ENCODE peak calls at places on chromosomes 6 and 20, in five cellular contexts. One of them, this sample, is unnamed.

GRCh38 chr6:32973934-32974333 is 5.5 kb downstream of the BRD2 start:
- DNase-seq in AG04450: no peak
- DNase-seq in GM06990: no peak
- DNase-seq in CD8-positive, alpha-beta memory T cell: peak; percentile 66
- DNase-seq in A549: peak; percentile 48
- DNase-seq in this sample: peak; percentile 33

GRCh38 chr20:9374480-9374879 is 139.9 kb upstream of the LAMP5 start:
- DNase-seq in A549: no peak
- DNase-seq in AG04450: no peak
- DNase-seq in GM06990: no peak
- DNase-seq in CD8-positive, alpha-beta memory T cell: no peak
- DNase-seq in this sample: no peak

GRCh38 chr20:20525756-20526155 is 157.9 kb downstream of the INSM1 start:
- DNase-seq in A549: no peak
- DNase-seq in CD8-positive, alpha-beta memory T cell: no peak
- DNase-seq in AG04450: no peak
- DNase-seq in GM06990: no peak
- DNase-seq in this sample: no peak

GRCh38 chr20:40046703-40047102 is 642.3 kb downstream of the MAFB start:
- DNase-seq in A549: no peak
- DNase-seq in GM06990: no peak
- DNase-seq in AG04450: no peak
- DNase-seq in CD8-positive, alpha-beta memory T cell: no peak
- DNase-seq in this sample: no peak

GRCh38 chr20:46012926-46013825 is 4.5 kb downstream of the MMP9 start:
- DNase-seq in AG04450: no peak
- DNase-seq in GM06990: no peak
- DNase-seq in A549: no peak
- DNase-seq in CD8-positive, alpha-beta memory T cell: no peak
- DNase-seq in this sample: no peak

GRCh38 chr20:49207071-49207470 is 12.1 kb upstream of the DDX27 start:
- DNase-seq in AG04450: no peak
- DNase-seq in A549: peak; percentile 54
- DNase-seq in GM06990: no peak
- DNase-seq in CD8-positive, alpha-beta memory T cell: no peak
- DNase-seq in this sample: no peak

GRCh38 chr6:113859349-113860164 is 2.4 kb downstream of the MARCKS start:
- DNase-seq in A549: peak; percentile 33
- DNase-seq in CD8-positive, alpha-beta memory T cell: no peak
- DNase-seq in AG04450: no peak
- DNase-seq in GM06990: peak; percentile 19
- DNase-seq in this sample: no peak

GRCh38 chr6:100262086-100262485 is 202.6 kb downstream of the SIM1 start:
- DNase-seq in A549: no peak
- DNase-seq in GM06990: no peak
- DNase-seq in AG04450: no peak
- DNase-seq in CD8-positive, alpha-beta memory T cell: no peak
- DNase-seq in this sample: no peak

GRCh38 chr6:153031335-153031955 is 28.9 kb upstream of the MTRF1L start:
- DNase-seq in AG04450: peak; percentile 13
- DNase-seq in CD8-positive, alpha-beta memory T cell: no peak
- DNase-seq in A549: peak; percentile 55
- DNase-seq in GM06990: no peak
- DNase-seq in this sample: peak; percentile 96

GRCh38 chr6:20310185-20310584 is 91.5 kb upstream of the E2F3 start:
- DNase-seq in A549: no peak
- DNase-seq in GM06990: no peak
- DNase-seq in AG04450: no peak
- DNase-seq in CD8-positive, alpha-beta memory T cell: no peak
- DNase-seq in this sample: no peak

GRCh38 chr6:54737247-54737646 is 109.3 kb upstream of the FAM83B start:
- DNase-seq in A549: peak; percentile 29
- DNase-seq in CD8-positive, alpha-beta memory T cell: no peak
- DNase-seq in AG04450: no peak
- DNase-seq in GM06990: peak; percentile 1
- DNase-seq in this sample: no peak

GRCh38 chr6:18276610-18277009 is 12.3 kb upstream of the DEK start:
- DNase-seq in A549: no peak
- DNase-seq in GM06990: no peak
- DNase-seq in AG04450: no peak
- DNase-seq in CD8-positive, alpha-beta memory T cell: no peak
- DNase-seq in this sample: peak; percentile 37

GRCh38 chr20:35463455-35464300 is 8.3 kb downstream of the CEP250 start:
- DNase-seq in CD8-positive, alpha-beta memory T cell: peak; percentile 65
- DNase-seq in A549: peak; percentile 74
- DNase-seq in GM06990: no peak
- DNase-seq in AG04450: peak; percentile 45
- DNase-seq in this sample: peak; percentile 61

GRCh38 chr20:43919686-43920403 is 5.2 kb downstream of the TOX2 start:
- DNase-seq in GM06990: no peak
- DNase-seq in CD8-positive, alpha-beta memory T cell: no peak
- DNase-seq in AG04450: no peak
- DNase-seq in A549: no peak
- DNase-seq in this sample: no peak

GRCh38 chr6:80872951-80873308 is 766.5 kb downstream of the BCKDHB start:
- DNase-seq in A549: no peak
- DNase-seq in GM06990: no peak
- DNase-seq in AG04450: no peak
- DNase-seq in CD8-positive, alpha-beta memory T cell: no peak
- DNase-seq in this sample: no peak

GRCh38 chr6:131015192-131015591 is 47.9 kb downstream of the EPB41L2 start:
- DNase-seq in GM06990: no peak
- DNase-seq in CD8-positive, alpha-beta memory T cell: no peak
- DNase-seq in AG04450: no peak
- DNase-seq in A549: no peak
- DNase-seq in this sample: no peak

GRCh38 chr6:34391711-34392496 is 565 bp downstream of the NUDT3 start:
- DNase-seq in AG04450: no peak
- DNase-seq in CD8-positive, alpha-beta memory T cell: peak; percentile 59
- DNase-seq in GM06990: peak; percentile 83
- DNase-seq in A549: peak; percentile 66
- DNase-seq in this sample: peak; percentile 40

GRCh38 chr6:42532038-42532669 is 31.7 kb upstream of the UBR2 start:
- DNase-seq in CD8-positive, alpha-beta memory T cell: no peak
- DNase-seq in A549: peak; percentile 77
- DNase-seq in AG04450: no peak
- DNase-seq in GM06990: peak; percentile 30
- DNase-seq in this sample: peak; percentile 52

GRCh38 chr6:3849681-3850450 is 693 bp downstream of the FAM50B start:
- DNase-seq in GM06990: no peak
- DNase-seq in AG04450: no peak
- DNase-seq in CD8-positive, alpha-beta memory T cell: no peak
- DNase-seq in A549: no peak
- DNase-seq in this sample: no peak

GRCh38 chr20:22619806-22620205 is 35.4 kb upstream of the FOXA2 start:
- DNase-seq in A549: no peak
- DNase-seq in AG04450: no peak
- DNase-seq in CD8-positive, alpha-beta memory T cell: no peak
- DNase-seq in GM06990: no peak
- DNase-seq in this sample: no peak

GRCh38 chr20:6767536-6768227 is at the start of gene BMP2:
- DNase-seq in CD8-positive, alpha-beta memory T cell: no peak
- DNase-seq in A549: peak; percentile 48
- DNase-seq in GM06990: peak; percentile 41
- DNase-seq in AG04450: no peak
- DNase-seq in this sample: no peak

GRCh38 chr6:44697333-44697732 is 309.8 kb downstream of the CDC5L start:
- DNase-seq in A549: no peak
- DNase-seq in CD8-positive, alpha-beta memory T cell: no peak
- DNase-seq in GM06990: no peak
- DNase-seq in AG04450: no peak
- DNase-seq in this sample: no peak

GRCh38 chr6:21049572-21049971 is 515.3 kb downstream of the CDKAL1 start:
- DNase-seq in A549: no peak
- DNase-seq in CD8-positive, alpha-beta memory T cell: no peak
- DNase-seq in AG04450: no peak
- DNase-seq in GM06990: no peak
- DNase-seq in this sample: no peak

GRCh38 chr6:19465760-19466159 is 371.4 kb upstream of the ID4 start:
- DNase-seq in AG04450: no peak
- DNase-seq in A549: peak; percentile 58
- DNase-seq in GM06990: no peak
- DNase-seq in CD8-positive, alpha-beta memory T cell: no peak
- DNase-seq in this sample: peak; percentile 32

DNA sequence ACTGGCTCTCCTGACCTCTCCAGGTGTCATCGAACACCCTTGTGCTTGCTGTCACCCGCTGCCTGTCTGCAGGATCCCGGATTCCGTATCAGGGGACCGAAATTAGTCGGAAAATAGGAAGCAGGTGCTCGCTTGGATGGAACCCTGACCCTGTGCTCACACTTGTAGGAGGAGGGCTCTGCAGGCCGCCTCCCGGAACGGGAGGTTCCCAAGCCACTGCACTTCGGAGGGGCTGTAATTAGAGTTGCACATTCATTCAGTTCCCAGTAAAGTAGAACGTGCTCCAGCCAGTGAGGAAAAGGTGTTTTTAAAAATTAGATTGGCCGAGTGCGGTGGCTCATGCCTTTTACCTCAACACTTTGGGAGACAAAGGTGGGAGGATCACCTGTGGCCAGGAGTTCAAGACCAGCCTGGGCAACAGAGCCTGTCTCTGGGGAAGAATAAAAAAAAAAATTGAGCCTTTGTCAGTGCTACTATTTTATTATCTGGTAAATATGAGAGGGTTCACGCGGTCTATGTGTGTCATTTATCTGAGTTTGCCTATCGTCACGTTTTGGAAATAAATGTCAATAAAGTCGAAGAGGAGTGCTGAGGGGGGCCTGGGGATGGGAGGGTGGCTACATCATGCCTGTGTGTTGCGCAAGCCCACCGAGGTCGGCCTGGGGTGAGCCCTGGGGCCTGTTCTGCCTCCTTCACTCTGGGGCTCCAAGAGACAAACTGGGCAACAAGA is 1.5 kb upstream of the GMEB2 start:
- DNase-seq in GM06990: peak; percentile 78
- DNase-seq in AG04450: peak; percentile 16
- DNase-seq in A549: peak; percentile 92
- DNase-seq in CD8-positive, alpha-beta memory T cell: peak; percentile 59
- DNase-seq in this sample: peak; percentile 56
- H3K4me3 ChIP-seq in GM06990: peak overlapping the region; percentile 95
- H3K4me3 ChIP-seq in AG04450: peak overlapping the region; percentile 89
- H3K4me3 ChIP-seq in A549: peak overlapping the region; percentile 97
- H3K4me3 ChIP-seq in CD8-positive, alpha-beta memory T cell: peak overlapping the region; percentile 93
- H3K4me3 ChIP-seq in this sample: peak overlapping the region; percentile 96

GRCh38 chr20:32368930-32369329 is 10.8 kb downstream of the ASXL1 start:
- DNase-seq in AG04450: no peak
- DNase-seq in GM06990: no peak
- DNase-seq in CD8-positive, alpha-beta memory T cell: no peak
- DNase-seq in A549: no peak
- DNase-seq in this sample: no peak
- H3K4me3 ChIP-seq in AG04450: no peak overlapping the region
- H3K4me3 ChIP-seq in GM06990: no peak overlapping the region
- H3K4me3 ChIP-seq in CD8-positive, alpha-beta memory T cell: no peak overlapping the region
- H3K4me3 ChIP-seq in A549: no peak overlapping the region
- H3K4me3 ChIP-seq in this sample: no peak overlapping the region

DNA sequence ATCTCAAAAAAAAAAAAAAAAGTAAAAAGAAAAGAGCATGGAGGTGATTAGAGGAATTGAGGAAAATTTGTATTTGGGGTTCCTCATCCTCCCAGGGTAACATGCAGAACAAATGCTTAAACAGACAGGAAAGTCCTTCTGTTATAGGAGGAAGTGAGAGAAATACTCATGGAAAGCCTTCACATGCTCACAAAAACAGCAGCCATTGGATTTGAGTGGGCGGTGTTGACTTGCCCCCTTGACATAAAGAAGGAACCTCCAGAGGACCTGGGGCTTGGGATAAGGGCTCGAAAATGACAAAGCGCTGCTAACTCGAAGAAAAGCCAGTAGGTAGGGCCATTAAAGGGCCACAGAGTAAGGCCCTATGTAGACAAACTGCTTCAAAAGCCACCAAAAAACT is 17.5 kb upstream of the SAMHD1 start:
- DNase-seq in A549: no peak
- DNase-seq in CD8-positive, alpha-beta memory T cell: no peak
- DNase-seq in GM06990: no peak
- DNase-seq in AG04450: no peak
- DNase-seq in this sample: no peak
- H3K4me3 ChIP-seq in A549: no peak overlapping the region
- H3K4me3 ChIP-seq in CD8-positive, alpha-beta memory T cell: peak overlapping the region; percentile 56
- H3K4me3 ChIP-seq in GM06990: no peak overlapping the region
- H3K4me3 ChIP-seq in AG04450: no peak overlapping the region
- H3K4me3 ChIP-seq in this sample: no peak overlapping the region

DNA sequence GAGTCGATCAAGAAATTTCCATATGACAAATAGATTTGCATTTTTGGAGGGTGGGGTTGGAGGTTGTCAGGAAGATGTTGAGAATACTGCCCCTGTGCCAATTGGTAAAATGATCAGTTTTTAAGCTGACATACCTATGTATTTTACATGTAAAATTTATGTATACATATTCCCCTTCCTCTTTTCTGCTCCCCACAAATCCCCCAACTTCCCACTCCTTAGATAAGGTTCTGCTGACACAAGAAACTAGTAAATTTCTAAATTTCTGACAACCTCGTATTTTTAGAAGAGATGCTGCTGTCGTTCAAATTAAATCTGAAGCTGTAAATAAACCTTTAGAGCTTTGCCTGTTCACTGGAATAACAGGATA is 521.0 kb downstream of the CD83 start:
- DNase-seq in A549: no peak
- DNase-seq in GM06990: no peak
- DNase-seq in AG04450: no peak
- DNase-seq in CD8-positive, alpha-beta memory T cell: no peak
- DNase-seq in this sample: no peak
- H3K4me3 ChIP-seq in A549: no peak overlapping the region
- H3K4me3 ChIP-seq in GM06990: no peak overlapping the region
- H3K4me3 ChIP-seq in AG04450: no peak overlapping the region
- H3K4me3 ChIP-seq in CD8-positive, alpha-beta memory T cell: no peak overlapping the region
- H3K4me3 ChIP-seq in this sample: no peak overlapping the region

GRCh38 chr6:1384549-1385128 is 4.7 kb upstream of the FOXF2 start:
- DNase-seq in CD8-positive, alpha-beta memory T cell: no peak
- DNase-seq in GM06990: no peak
- DNase-seq in AG04450: no peak
- DNase-seq in A549: no peak
- DNase-seq in this sample: no peak
- H3K4me3 ChIP-seq in CD8-positive, alpha-beta memory T cell: no peak overlapping the region
- H3K4me3 ChIP-seq in GM06990: no peak overlapping the region
- H3K4me3 ChIP-seq in AG04450: no peak overlapping the region
- H3K4me3 ChIP-seq in A549: no peak overlapping the region
- H3K4me3 ChIP-seq in this sample: no peak overlapping the region